ENCODE peak calls at places on chromosomes 3 and 15, in five cellular contexts. One of them, this sample, is unnamed.

GRCh38 chr3:110799236-110799635 is 272.4 kb upstream of the NECTIN3 start:
- DNase-seq in dorsolateral prefrontal cortex: no peak
- DNase-seq in cardiac muscle cell: no peak
- DNase-seq in suprapubic skin: no peak
- DNase-seq in ovary: no peak
- DNase-seq in this sample: no peak

GRCh38 chr3:67781218-67781617 is 126.8 kb upstream of the SUCLG2 start:
- DNase-seq in dorsolateral prefrontal cortex: no peak
- DNase-seq in cardiac muscle cell: no peak
- DNase-seq in suprapubic skin: no peak
- DNase-seq in ovary: no peak
- DNase-seq in this sample: no peak

GRCh38 chr3:61173685-61174084 is 77.6 kb downstream of the FHIT start:
- DNase-seq in dorsolateral prefrontal cortex: no peak
- DNase-seq in cardiac muscle cell: peak
- DNase-seq in suprapubic skin: no peak
- DNase-seq in ovary: no peak
- DNase-seq in this sample: no peak

GRCh38 chr3:118472586-118472985 is 562.1 kb downstream of the IGSF11 start:
- DNase-seq in dorsolateral prefrontal cortex: no peak
- DNase-seq in cardiac muscle cell: no peak
- DNase-seq in suprapubic skin: no peak
- DNase-seq in ovary: no peak
- DNase-seq in this sample: no peak

GRCh38 chr3:55000546-55000945 is 72.7 kb upstream of the LRTM1 start:
- DNase-seq in dorsolateral prefrontal cortex: no peak
- DNase-seq in cardiac muscle cell: peak
- DNase-seq in suprapubic skin: no peak
- DNase-seq in ovary: no peak
- DNase-seq in this sample: no peak

GRCh38 chr3:160667452-160667851 is 9.5 kb upstream of the ARL14 start:
- DNase-seq in dorsolateral prefrontal cortex: no peak
- DNase-seq in cardiac muscle cell: no peak
- DNase-seq in suprapubic skin: no peak
- DNase-seq in ovary: no peak
- DNase-seq in this sample: no peak

GRCh38 chr15:27398631-27399030 is 427.6 kb downstream of the GABRG3 start:
- DNase-seq in dorsolateral prefrontal cortex: no peak
- DNase-seq in cardiac muscle cell: no peak
- DNase-seq in suprapubic skin: no peak
- DNase-seq in ovary: no peak
- DNase-seq in this sample: no peak

GRCh38 chr3:47117803-47118364 is 46.0 kb downstream of the SETD2 start:
- DNase-seq in dorsolateral prefrontal cortex: no peak
- DNase-seq in cardiac muscle cell: no peak
- DNase-seq in suprapubic skin: no peak
- DNase-seq in ovary: no peak
- DNase-seq in this sample: peak

GRCh38 chr3:97984061-97984460 is 11.8 kb upstream of the RIOX2 start:
- DNase-seq in dorsolateral prefrontal cortex: no peak
- DNase-seq in cardiac muscle cell: no peak
- DNase-seq in suprapubic skin: no peak
- DNase-seq in ovary: no peak
- DNase-seq in this sample: no peak

GRCh38 chr3:42148982-42149432 is 57.9 kb downstream of the TRAK1 start:
- DNase-seq in dorsolateral prefrontal cortex: peak
- DNase-seq in cardiac muscle cell: peak
- DNase-seq in suprapubic skin: no peak
- DNase-seq in ovary: peak
- DNase-seq in this sample: no peak

GRCh38 chr3:188183452-188183851 is 29.5 kb downstream of the LPP start:
- DNase-seq in dorsolateral prefrontal cortex: no peak
- DNase-seq in cardiac muscle cell: no peak
- DNase-seq in suprapubic skin: no peak
- DNase-seq in ovary: no peak
- DNase-seq in this sample: no peak

GRCh38 chr3:170493712-170494182 is 75.1 kb downstream of the CLDN11 start:
- DNase-seq in dorsolateral prefrontal cortex: no peak
- DNase-seq in cardiac muscle cell: no peak
- DNase-seq in suprapubic skin: no peak
- DNase-seq in ovary: no peak
- DNase-seq in this sample: no peak

GRCh38 chr3:61626484-61626883 is 65.1 kb downstream of the PTPRG start:
- DNase-seq in dorsolateral prefrontal cortex: no peak
- DNase-seq in cardiac muscle cell: no peak
- DNase-seq in suprapubic skin: no peak
- DNase-seq in ovary: no peak
- DNase-seq in this sample: no peak

GRCh38 chr3:63910873-63911272 is 1.3 kb downstream of the SCAANT1 start:
- DNase-seq in dorsolateral prefrontal cortex: no peak
- DNase-seq in cardiac muscle cell: no peak
- DNase-seq in suprapubic skin: no peak
- DNase-seq in ovary: no peak
- DNase-seq in this sample: peak

GRCh38 chr15:45157974-45158373 is 28.2 kb downstream of the DUOX1 start:
- DNase-seq in dorsolateral prefrontal cortex: peak
- DNase-seq in cardiac muscle cell: no peak
- DNase-seq in suprapubic skin: no peak
- DNase-seq in ovary: no peak
- DNase-seq in this sample: no peak

GRCh38 chr3:16063603-16064002 is 110.9 kb upstream of the GALNT15 start:
- DNase-seq in dorsolateral prefrontal cortex: peak
- DNase-seq in cardiac muscle cell: no peak
- DNase-seq in suprapubic skin: no peak
- DNase-seq in ovary: no peak
- DNase-seq in this sample: no peak

GRCh38 chr15:69644876-69645275 is 192.3 kb downstream of the RPLP1 start:
- DNase-seq in dorsolateral prefrontal cortex: no peak
- DNase-seq in cardiac muscle cell: no peak
- DNase-seq in suprapubic skin: no peak
- DNase-seq in ovary: no peak
- DNase-seq in this sample: no peak

GRCh38 chr15:69648775-69649735 is 196.4 kb downstream of the RPLP1 start:
- DNase-seq in dorsolateral prefrontal cortex: no peak
- DNase-seq in cardiac muscle cell: no peak
- DNase-seq in suprapubic skin: peak
- DNase-seq in ovary: no peak
- DNase-seq in this sample: no peak

GRCh38 chr15:69643971-69644370 is 191.4 kb downstream of the RPLP1 start:
- DNase-seq in dorsolateral prefrontal cortex: no peak
- DNase-seq in cardiac muscle cell: no peak
- DNase-seq in suprapubic skin: no peak
- DNase-seq in ovary: no peak
- DNase-seq in this sample: no peak

GRCh38 chr15:69647160-69647513 is 194.5 kb downstream of the RPLP1 start:
- DNase-seq in dorsolateral prefrontal cortex: no peak
- DNase-seq in cardiac muscle cell: no peak
- DNase-seq in suprapubic skin: no peak
- DNase-seq in ovary: no peak
- DNase-seq in this sample: no peak

DNA sequence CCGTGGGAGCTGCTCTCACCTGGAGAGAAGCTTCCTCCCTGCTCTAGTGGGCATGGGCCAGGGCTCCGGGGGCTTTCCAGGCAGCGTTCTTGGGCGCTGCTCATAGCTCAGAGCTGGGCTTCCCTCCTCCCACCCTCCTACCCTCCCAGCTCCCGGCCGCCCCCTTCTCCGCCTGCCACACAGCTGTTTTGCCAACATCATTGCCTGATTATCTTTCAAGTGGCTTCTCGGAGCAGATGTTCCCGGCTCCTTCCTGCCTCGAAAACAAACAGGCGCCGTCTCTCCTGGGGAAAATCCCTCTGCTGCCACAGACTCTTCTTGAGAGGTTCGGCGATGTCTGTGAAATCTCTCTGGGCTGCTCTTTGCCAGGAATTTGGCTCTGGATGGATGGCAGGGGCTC is 195.6 kb downstream of the RPLP1 start:
- DNase-seq in dorsolateral prefrontal cortex: no peak
- DNase-seq in cardiac muscle cell: peak
- DNase-seq in suprapubic skin: peak
- DNase-seq in ovary: no peak
- DNase-seq in this sample: no peak
- H3K27ac ChIP-seq in dorsolateral prefrontal cortex: no peak
- H3K27ac ChIP-seq in cardiac muscle cell: no peak
- H3K27ac ChIP-seq in suprapubic skin: no peak
- H3K27ac ChIP-seq in ovary: no peak
- H3K27ac ChIP-seq in this sample: no peak

GRCh38 chr3:44100298-44100695 is 141.4 kb upstream of the TOPAZ1 start:
- DNase-seq in dorsolateral prefrontal cortex: no peak
- DNase-seq in cardiac muscle cell: no peak
- DNase-seq in suprapubic skin: peak
- DNase-seq in ovary: no peak
- DNase-seq in this sample: no peak
- H3K4me3 ChIP-seq in dorsolateral prefrontal cortex: no peak
- H3K4me3 ChIP-seq in cardiac muscle cell: no peak
- H3K4me3 ChIP-seq in suprapubic skin: no peak
- H3K4me3 ChIP-seq in ovary: no peak
- H3K4me3 ChIP-seq in this sample: no peak

GRCh38 chr15:64847448-64847847 is 5.7 kb downstream of the PLEKHO2 start:
- DNase-seq in dorsolateral prefrontal cortex: no peak
- DNase-seq in cardiac muscle cell: no peak
- DNase-seq in suprapubic skin: no peak
- DNase-seq in ovary: no peak
- DNase-seq in this sample: no peak
- H3K27ac ChIP-seq in dorsolateral prefrontal cortex: no peak
- H3K27ac ChIP-seq in cardiac muscle cell: no peak
- H3K27ac ChIP-seq in suprapubic skin: no peak
- H3K27ac ChIP-seq in ovary: no peak
- H3K27ac ChIP-seq in this sample: no peak

GRCh38 chr15:61232266-61232665 is 3.2 kb upstream of the RORA start:
- DNase-seq in dorsolateral prefrontal cortex: no peak
- DNase-seq in cardiac muscle cell: no peak
- DNase-seq in suprapubic skin: no peak
- DNase-seq in ovary: no peak
- DNase-seq in this sample: no peak

GRCh38 chr15:61228025-61228901 is 839 bp downstream of the RORA start:
- DNase-seq in dorsolateral prefrontal cortex: peak
- DNase-seq in cardiac muscle cell: peak
- DNase-seq in suprapubic skin: no peak
- DNase-seq in ovary: no peak
- DNase-seq in this sample: no peak

GRCh38 chr15:61222010-61222409 is 7.1 kb downstream of the RORA start:
- DNase-seq in dorsolateral prefrontal cortex: no peak
- DNase-seq in cardiac muscle cell: no peak
- DNase-seq in suprapubic skin: no peak
- DNase-seq in ovary: no peak
- DNase-seq in this sample: no peak

GRCh38 chr15:61226313-61227250 is 2.5 kb downstream of the RORA start:
- DNase-seq in dorsolateral prefrontal cortex: no peak
- DNase-seq in cardiac muscle cell: no peak
- DNase-seq in suprapubic skin: no peak
- DNase-seq in ovary: no peak
- DNase-seq in this sample: no peak

GRCh38 chr15:61227269-61228024 is 1.7 kb downstream of the RORA start:
- DNase-seq in dorsolateral prefrontal cortex: peak
- DNase-seq in cardiac muscle cell: peak
- DNase-seq in suprapubic skin: no peak
- DNase-seq in ovary: no peak
- DNase-seq in this sample: no peak
- H3K4me3 ChIP-seq in dorsolateral prefrontal cortex: peak
- H3K4me3 ChIP-seq in cardiac muscle cell: peak
- H3K4me3 ChIP-seq in suprapubic skin: peak
- H3K4me3 ChIP-seq in ovary: peak
- H3K4me3 ChIP-seq in this sample: no peak

GRCh38 chr15:57476533-57476975 is 100.2 kb downstream of the CGNL1 start:
- DNase-seq in dorsolateral prefrontal cortex: no peak
- DNase-seq in cardiac muscle cell: no peak
- DNase-seq in suprapubic skin: no peak
- DNase-seq in ovary: no peak
- DNase-seq in this sample: no peak
- H3K27ac ChIP-seq in dorsolateral prefrontal cortex: no peak
- H3K27ac ChIP-seq in cardiac muscle cell: no peak
- H3K27ac ChIP-seq in suprapubic skin: peak
- H3K27ac ChIP-seq in ovary: no peak
- H3K27ac ChIP-seq in this sample: no peak

GRCh38 chr3:49161197-49161596 is 4.9 kb downstream of the CCDC71 start:
- DNase-seq in dorsolateral prefrontal cortex: no peak
- DNase-seq in cardiac muscle cell: no peak
- DNase-seq in suprapubic skin: no peak
- DNase-seq in ovary: no peak
- DNase-seq in this sample: no peak

GRCh38 chr3:49161808-49162530 is 4.2 kb downstream of the CCDC71 start:
- DNase-seq in dorsolateral prefrontal cortex: no peak
- DNase-seq in cardiac muscle cell: no peak
- DNase-seq in suprapubic skin: no peak
- DNase-seq in ovary: no peak
- DNase-seq in this sample: no peak

GRCh38 chr3:49162751-49163419 is 3.2 kb downstream of the CCDC71 start:
- DNase-seq in dorsolateral prefrontal cortex: no peak
- DNase-seq in cardiac muscle cell: no peak
- DNase-seq in suprapubic skin: no peak
- DNase-seq in ovary: no peak
- DNase-seq in this sample: no peak

GRCh38 chr3:49164983-49165720 is 979 bp downstream of the CCDC71 start:
- DNase-seq in dorsolateral prefrontal cortex: no peak
- DNase-seq in cardiac muscle cell: no peak
- DNase-seq in suprapubic skin: no peak
- DNase-seq in ovary: no peak
- DNase-seq in this sample: no peak

DNA sequence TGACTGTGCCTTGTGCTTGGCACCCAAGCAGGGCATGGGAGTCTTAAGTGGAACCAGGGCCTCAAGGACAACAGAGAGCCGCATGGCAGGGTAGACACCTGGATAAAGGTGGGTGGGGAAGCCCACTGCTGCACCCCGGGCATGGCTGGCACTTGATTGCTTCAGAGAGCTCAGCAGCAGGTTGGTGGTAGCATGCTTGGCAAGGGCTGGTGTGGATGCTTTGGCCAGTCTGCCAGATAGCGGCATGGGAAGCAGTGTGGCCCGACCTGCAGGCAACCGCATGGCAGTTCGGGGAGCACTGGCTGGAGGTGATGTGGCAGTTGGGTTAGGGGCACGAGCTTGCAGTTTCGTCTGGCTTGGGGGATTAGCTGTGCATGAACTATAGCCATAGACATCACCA is 2.5 kb downstream of the CCDC71 start:
- DNase-seq in dorsolateral prefrontal cortex: no peak
- DNase-seq in cardiac muscle cell: no peak
- DNase-seq in suprapubic skin: no peak
- DNase-seq in ovary: no peak
- DNase-seq in this sample: no peak
- H3K4me3 ChIP-seq in dorsolateral prefrontal cortex: no peak
- H3K4me3 ChIP-seq in cardiac muscle cell: no peak
- H3K4me3 ChIP-seq in suprapubic skin: no peak
- H3K4me3 ChIP-seq in ovary: no peak
- H3K4me3 ChIP-seq in this sample: no peak